ENCODE peak calls at places on chromosomes 6 and 20, in five cellular contexts. R is breast epithelium, C is heart right ventricle, H is ovary, V is left ventricle myocardium inferior. P is an unnamed sample.

GRCh38 chr20:46757135-46757534 is 47.7 kb downstream of the SLC2A10 start:
- DNase-seq in R (no peak), C (no peak), H (no peak), V (no peak), P (no peak)

GRCh38 chr6:127015858-127016257 is 102.6 kb upstream of the RSPO3 start:
- DNase-seq in R (no peak), C (no peak), H (no peak), V (no peak), P (no peak)

GRCh38 chr20:25245461-25245860 is 2.4 kb upstream of the PYGB start:
- DNase-seq in R (no peak), C (no peak), H (no peak), V (no peak), P (no peak)

GRCh38 chr6:125922322-125922860 is 34.2 kb upstream of the HINT3 start:
- DNase-seq in R (no peak), C (no peak), H (no peak), V (no peak), P (no peak)

GRCh38 chr6:157329829-157330228 is 6.5 kb upstream of the TMEM242 start:
- DNase-seq in R (no peak), C (no peak), H (no peak), V (no peak), P (no peak)

GRCh38 chr6:80366721-80367120 is 260.2 kb downstream of the BCKDHB start:
- DNase-seq in R (no peak), C (peak; percentile 69), H (peak; percentile 40), V (peak; percentile 71), P (peak; percentile 17)

GRCh38 chr6:57276946-57277345 is 40.5 kb upstream of the PRIM2 start:
- DNase-seq in R (no peak), C (no peak), H (no peak), V (no peak), P (no peak)

GRCh38 chr6:113873043-113873667 is 16.0 kb downstream of the MARCKS start:
- DNase-seq in R (no peak), C (peak; percentile 15), H (no peak), V (peak; percentile 38), P (peak; percentile 40)

GRCh38 chr20:58483470-58483869 is 31.7 kb downstream of the APCDD1L start:
- DNase-seq in R (no peak), C (no peak), H (no peak), V (no peak), P (no peak)

GRCh38 chr6:53236241-53236640 is 87.6 kb upstream of the GCM1 start:
- DNase-seq in R (no peak), C (no peak), H (no peak), V (no peak), P (no peak)

GRCh38 chr6:134921980-134922313 is 28.0 kb downstream of the ALDH8A1 start:
- DNase-seq in R (no peak), C (no peak), H (no peak), V (no peak), P (no peak)

GRCh38 chr6:152268846-152269442 is 368.2 kb downstream of the SYNE1 start:
- DNase-seq in R (no peak), C (no peak), H (no peak), V (no peak), P (no peak)

DNA sequence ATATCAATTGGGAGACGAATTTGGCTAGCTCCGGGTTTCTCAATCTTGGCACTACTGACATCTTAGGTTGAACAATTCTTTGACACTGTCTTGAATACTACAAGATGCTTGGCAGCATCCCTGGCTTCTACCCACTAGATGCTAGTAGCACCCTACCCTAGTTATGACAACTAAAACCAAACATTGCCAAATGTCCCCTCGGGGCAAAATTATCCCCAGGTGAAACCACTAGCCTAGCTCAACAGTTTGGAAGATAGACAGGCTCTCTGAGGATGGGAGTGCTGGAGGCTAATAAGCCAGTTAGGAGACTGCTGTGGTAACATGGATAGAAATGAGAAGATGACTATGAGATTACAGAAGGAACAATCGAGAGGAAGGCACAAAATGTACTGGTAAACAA is 20.9 kb downstream of the CCNC start:
- DNase-seq in R (no peak), C (no peak), H (no peak), V (no peak), P (no peak)
- H3K27ac ChIP-seq in R (no peak overlapping the region), C (no peak overlapping the region), H (no peak overlapping the region), V (no peak overlapping the region), P (no peak overlapping the region)

GRCh38 chr6:136524339-136524935 is 25.8 kb downstream of the MAP7 start:
- DNase-seq in R (no peak), C (no peak), H (no peak), V (no peak), P (no peak)
- H3K4me3 ChIP-seq in R (no peak overlapping the region), C (no peak overlapping the region), H (no peak overlapping the region), V (no peak overlapping the region), P (no peak overlapping the region)

GRCh38 chr20:62859721-62860120 is 1.9 kb downstream of the TCFL5 start:
- DNase-seq in R (peak; percentile 3), C (no peak), H (no peak), V (no peak), P (no peak)

GRCh38 chr20:62860391-62860923 is 1.2 kb downstream of the TCFL5 start:
- DNase-seq in R (peak; percentile 50), C (no peak), H (no peak), V (no peak), P (no peak)

GRCh38 chr20:62855120-62855519 is 6.5 kb downstream of the TCFL5 start:
- DNase-seq in R (peak; percentile 41), C (no peak), H (no peak), V (no peak), P (no peak)

GRCh38 chr20:62856931-62857619 is 4.5 kb downstream of the TCFL5 start:
- DNase-seq in R (peak; percentile 39), C (no peak), H (no peak), V (no peak), P (peak; percentile 9)

DNA sequence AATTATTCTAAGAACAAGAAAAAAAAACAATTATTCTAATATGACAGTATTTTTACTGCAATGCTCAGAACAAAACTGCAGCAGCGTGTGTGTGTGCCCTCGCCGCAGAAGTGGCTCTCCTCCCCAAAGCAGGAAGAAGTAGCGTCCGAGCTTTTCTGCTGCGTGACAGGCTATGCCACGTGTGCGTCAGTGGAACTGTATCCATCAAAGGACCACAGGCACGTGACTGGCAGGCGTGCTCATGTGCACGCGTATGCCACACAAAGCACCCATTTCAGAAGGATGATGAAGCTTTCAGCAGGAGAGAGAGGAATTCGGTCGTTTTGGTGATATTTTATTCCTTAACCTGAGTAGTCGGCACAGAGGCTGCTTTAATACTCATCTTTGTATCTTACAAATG is 3.6 kb downstream of the TCFL5 start:
- DNase-seq in R (no peak), C (no peak), H (no peak), V (no peak), P (peak; percentile 9)
- TF ChIP-seq CTCF in R (no peak), C (no peak), H (no peak), V (no peak), P (no peak)

GRCh38 chr6:30611150-30611855 is 5.7 kb downstream of the PPP1R10 start:
- DNase-seq in R (no peak), C (no peak), H (no peak), V (no peak), P (no peak)

GRCh38 chr6:30612213-30612612 is 4.8 kb downstream of the PPP1R10 start:
- DNase-seq in R (no peak), C (no peak), H (no peak), V (no peak), P (no peak)

GRCh38 chr6:30612687-30613248 is 4.3 kb downstream of the PPP1R10 start:
- DNase-seq in R (no peak), C (no peak), H (no peak), V (no peak), P (no peak)

GRCh38 chr6:30611856-30612194 is 5.2 kb downstream of the PPP1R10 start:
- DNase-seq in R (no peak), C (no peak), H (no peak), V (no peak), P (no peak)

GRCh38 chr6:30610065-30610464 is 7.0 kb downstream of the PPP1R10 start:
- DNase-seq in R (no peak), C (no peak), H (no peak), V (no peak), P (no peak)
- H3K27ac ChIP-seq in R (peak overlapping the region; percentile 37), C (no peak overlapping the region), H (no peak overlapping the region), V (peak overlapping the region; percentile 23), P (no peak overlapping the region)

GRCh38 chr6:116450185-116450710 is 10.9 kb upstream of the CALHM6 start:
- DNase-seq in R (no peak), C (no peak), H (no peak), V (no peak), P (no peak)

GRCh38 chr6:116444991-116445566 is 16.1 kb upstream of the CALHM6 start:
- DNase-seq in R (no peak), C (no peak), H (no peak), V (no peak), P (no peak)

GRCh38 chr6:116447052-116447451 is 14.1 kb upstream of the CALHM6 start:
- DNase-seq in R (no peak), C (no peak), H (no peak), V (no peak), P (no peak)

GRCh38 chr6:116446399-116446798 is 14.8 kb upstream of the CALHM6 start:
- DNase-seq in R (no peak), C (no peak), H (no peak), V (no peak), P (no peak)

DNA sequence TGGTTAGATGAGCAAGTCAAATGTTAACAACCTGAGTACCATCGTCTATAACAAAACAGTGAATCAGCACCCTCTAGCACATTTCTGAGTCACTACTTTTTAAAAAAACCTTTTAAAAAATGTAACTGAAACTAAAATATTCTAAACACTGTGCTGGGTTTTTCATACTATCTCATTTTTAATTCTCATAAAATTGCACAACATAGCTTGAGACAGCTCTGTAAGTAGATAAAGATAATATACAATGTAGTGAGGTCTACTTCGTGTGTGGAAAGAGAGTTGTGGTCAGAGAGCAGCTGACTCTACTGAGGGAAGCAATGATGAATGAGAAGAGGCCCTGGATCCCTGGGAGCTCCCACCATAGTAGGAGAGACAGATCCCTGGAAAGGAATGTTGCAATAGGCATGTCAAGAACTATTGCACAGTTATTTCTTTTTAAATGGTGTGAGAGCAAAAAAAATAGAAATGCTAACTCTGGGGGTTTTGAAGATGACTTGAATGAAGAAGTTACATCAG is 13.6 kb upstream of the CALHM6 start:
- DNase-seq in R (no peak), C (no peak), H (no peak), V (no peak), P (peak; percentile 47)
- H3K4me3 ChIP-seq in R (no peak overlapping the region), C (no peak overlapping the region), H (no peak overlapping the region), V (no peak overlapping the region), P (no peak overlapping the region)

GRCh38 chr6:38187285-38187684 is 367.8 kb downstream of the ZFAND3 start:
- DNase-seq in R (peak; percentile 37), C (no peak), H (no peak), V (no peak), P (no peak)
- TF ChIP-seq CTCF in R (no peak), C (no peak), H (no peak), V (no peak), P (no peak)